ENCODE peak calls at places on chromosome 11, in six cellular contexts. B, J, F, Q, U and H are unnamed samples.

GRCh38 chr11:8831861-8832260 is 79.1 kb upstream of the AKIP1 start:
- DNase-seq in B (no peak), J (no peak), F (no peak), Q (peak), U (no peak), H (no peak)

GRCh38 chr11:64333556-64333955 is 6.4 kb upstream of the CCDC88B start:
- DNase-seq in B (no peak), J (no peak), F (no peak), Q (no peak), U (no peak), H (no peak)

GRCh38 chr11:117464778-117465177 is 137.1 kb downstream of the CEP164 start:
- DNase-seq in B (no peak), J (no peak), F (no peak), Q (no peak), U (no peak), H (no peak)

GRCh38 chr11:75499423-75500305 is 26.1 kb downstream of the GDPD5 start:
- DNase-seq in B (no peak), J (no peak), F (no peak), Q (no peak), U (no peak), H (no peak)

GRCh38 chr11:112958670-112959069 is 2.5 kb upstream of the NCAM1 start:
- DNase-seq in B (no peak), J (no peak), F (no peak), Q (no peak), U (no peak), H (no peak)

GRCh38 chr11:43547900-43548381 is 132.6 kb upstream of the HSD17B12 start:
- DNase-seq in B (peak), J (no peak), F (peak), Q (no peak), U (peak), H (no peak)

GRCh38 chr11:70942593-70942992 is 309.8 kb downstream of the SHANK2 start:
- DNase-seq in B (no peak), J (no peak), F (peak), Q (no peak), U (no peak), H (no peak)

GRCh38 chr11:2196970-2197770 is 25.6 kb upstream of the TH start:
- DNase-seq in B (peak), J (peak), F (peak), Q (peak), U (peak), H (peak)

GRCh38 chr11:33040127-33040861 is 922 bp downstream of the TCP11L1 start:
- DNase-seq in B (no peak), J (no peak), F (no peak), Q (no peak), U (no peak), H (no peak)

GRCh38 chr11:7353100-7353499 is 101.4 kb downstream of the SYT9 start:
- DNase-seq in B (peak), J (peak), F (peak), Q (no peak), U (no peak), H (no peak)

GRCh38 chr11:12706531-12707499 is 32.6 kb downstream of the TEAD1 start:
- DNase-seq in B (no peak), J (peak), F (no peak), Q (no peak), U (peak), H (no peak)

GRCh38 chr11:71115770-71116434 is 136.5 kb downstream of the SHANK2 start:
- DNase-seq in B (no peak), J (no peak), F (no peak), Q (no peak), U (no peak), H (no peak)

GRCh38 chr11:76436020-76436419 is 8.8 kb upstream of the EMSY start:
- DNase-seq in B (no peak), J (no peak), F (no peak), Q (no peak), U (no peak), H (no peak)

GRCh38 chr11:84430661-84431060 is 1144.5 kb upstream of the CCDC90B start:
- DNase-seq in B (peak), J (peak), F (no peak), Q (no peak), U (no peak), H (no peak)

GRCh38 chr11:75263944-75264349 is 23.4 kb downstream of the TPBGL start:
- DNase-seq in B (no peak), J (peak), F (peak), Q (no peak), U (no peak), H (peak)

GRCh38 chr11:117933930-117934329 is 4.7 kb upstream of the TMPRSS13 start:
- DNase-seq in B (peak), J (no peak), F (no peak), Q (no peak), U (no peak), H (peak)

GRCh38 chr11:100562102-100562501 is 125.0 kb upstream of the ARHGAP42 start:
- DNase-seq in B (no peak), J (no peak), F (no peak), Q (no peak), U (no peak), H (no peak)

GRCh38 chr11:36006556-36006955 is 62.7 kb downstream of the LDLRAD3 start:
- DNase-seq in B (no peak), J (no peak), F (no peak), Q (no peak), U (no peak), H (no peak)

GRCh38 chr11:93895106-93895862 is 44.9 kb upstream of the VSTM5 start:
- DNase-seq in B (no peak), J (peak), F (no peak), Q (no peak), U (no peak), H (no peak)

GRCh38 chr11:15843309-15843857 is 513.0 kb downstream of the SOX6 start:
- DNase-seq in B (peak), J (peak), F (no peak), Q (no peak), U (peak), H (no peak)

GRCh38 chr11:103842795-103843194 is 193.6 kb upstream of the DDI1 start:
- DNase-seq in B (no peak), J (peak), F (no peak), Q (no peak), U (no peak), H (no peak)

GRCh38 chr11:63613517-63614135 is 607 bp downstream of the PLAAT3 start:
- DNase-seq in B (peak), J (peak), F (peak), Q (no peak), U (peak), H (no peak)

GRCh38 chr11:2886191-2886894 is 768 bp upstream of the CDKN1C start:
- DNase-seq in B (peak), J (peak), F (peak), Q (no peak), U (no peak), H (no peak)

GRCh38 chr11:70647188-70648166 is 249.1 kb downstream of the CTTN start:
- DNase-seq in B (peak), J (no peak), F (no peak), Q (no peak), U (no peak), H (no peak)

GRCh38 chr11:8721740-8722139 is 39.1 kb downstream of the RPL27A start:
- DNase-seq in B (no peak), J (no peak), F (no peak), Q (no peak), U (no peak), H (no peak)

GRCh38 chr11:23112987-23113886 is 253.0 kb upstream of the CCDC179 start:
- DNase-seq in B (peak), J (peak), F (no peak), Q (no peak), U (peak), H (no peak)

GRCh38 chr11:8262552-8263108 is 1.0 kb downstream of the LMO1 start:
- DNase-seq in B (peak), J (peak), F (peak), Q (peak), U (peak), H (peak)

GRCh38 chr11:67051494-67051893 is 5.2 kb upstream of the RHOD start:
- DNase-seq in B (no peak), J (no peak), F (no peak), Q (no peak), U (no peak), H (no peak)

GRCh38 chr11:61742391-61742790 is 10.0 kb upstream of the MYRF start:
- DNase-seq in B (no peak), J (no peak), F (no peak), Q (no peak), U (no peak), H (no peak)

GRCh38 chr11:67600324-67601029 is 6.3 kb upstream of the NDUFV1 start:
- DNase-seq in B (no peak), J (no peak), F (no peak), Q (no peak), U (no peak), H (no peak)

GRCh38 chr11:71433648-71434450 is 14.3 kb downstream of the DHCR7 start:
- DNase-seq in B (no peak), J (no peak), F (no peak), Q (no peak), U (peak), H (peak)

GRCh38 chr11:74011360-74012071 is 2.6 kb upstream of the UCP3 start:
- DNase-seq in B (no peak), J (no peak), F (no peak), Q (no peak), U (no peak), H (no peak)

GRCh38 chr11:101914349-101914736 is 467 bp upstream of the CEP126 start:
- DNase-seq in B (no peak), J (no peak), F (no peak), Q (no peak), U (no peak), H (no peak)

GRCh38 chr11:44787070-44787469 is 60.3 kb downstream of the TSPAN18 start:
- DNase-seq in B (no peak), J (no peak), F (no peak), Q (no peak), U (no peak), H (no peak)

GRCh38 chr11:8068605-8069221 is 12.3 kb upstream of the TUB start:
- DNase-seq in B (peak), J (peak), F (no peak), Q (no peak), U (no peak), H (no peak)

GRCh38 chr11:130606781-130607511 is 158.5 kb downstream of the ADAMTS15 start:
- DNase-seq in B (no peak), J (no peak), F (no peak), Q (peak), U (no peak), H (no peak)

GRCh38 chr11:73140213-73141030 is 1.7 kb downstream of the FCHSD2 start:
- DNase-seq in B (peak), J (peak), F (peak), Q (no peak), U (peak), H (no peak)

GRCh38 chr11:126383301-126384052 is 28.0 kb downstream of the ST3GAL4 start:
- DNase-seq in B (no peak), J (no peak), F (peak), Q (no peak), U (no peak), H (no peak)

GRCh38 chr11:20112291-20113146 is 47.8 kb downstream of the DBX1 start:
- DNase-seq in B (peak), J (peak), F (no peak), Q (no peak), U (peak), H (peak)

DNA sequence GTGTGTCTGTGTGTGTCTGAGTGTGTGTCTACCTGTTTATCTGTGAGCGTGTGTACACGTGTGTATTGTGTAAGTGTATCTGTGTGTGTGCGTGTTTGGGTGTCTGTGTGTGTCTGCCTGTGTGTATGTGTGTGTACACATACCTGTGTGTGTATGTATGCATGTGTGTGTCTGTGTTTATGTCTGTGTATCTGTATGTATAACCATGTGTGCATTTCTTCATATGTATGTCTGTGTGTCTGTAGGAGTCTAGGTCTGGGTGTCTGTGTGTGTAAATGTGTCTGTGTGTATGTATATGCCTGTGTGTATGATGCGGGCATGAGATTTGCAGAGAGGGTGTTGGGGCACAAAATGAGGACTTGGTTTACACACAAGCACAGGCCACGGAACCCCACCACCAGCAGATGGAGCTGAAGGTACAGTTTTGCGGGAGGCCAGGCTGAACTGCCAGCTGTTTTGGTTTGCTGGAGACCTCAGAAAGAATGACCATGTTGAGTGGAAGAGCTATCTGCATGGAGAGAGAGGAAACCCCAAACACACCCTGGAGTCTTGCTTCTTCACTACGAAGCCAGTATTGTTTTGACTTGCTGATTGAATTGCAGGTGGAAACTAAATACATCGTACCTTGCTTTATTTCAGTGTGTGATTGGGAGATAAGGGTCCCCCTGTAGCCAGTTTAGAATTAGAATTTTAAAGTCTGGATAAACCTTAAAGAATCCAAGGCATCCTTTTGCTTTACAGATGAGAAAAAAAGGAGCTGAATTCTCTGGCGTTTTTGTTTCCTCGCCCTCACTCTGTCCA is 497.2 kb downstream of the NTM start:
- DNase-seq in B (peak), J (peak), F (peak), Q (peak), U (peak), H (no peak)
- TF ChIP-seq CTCF in B (peak), J (no peak), F (peak), Q (peak), U (no peak), H (peak)

DNA sequence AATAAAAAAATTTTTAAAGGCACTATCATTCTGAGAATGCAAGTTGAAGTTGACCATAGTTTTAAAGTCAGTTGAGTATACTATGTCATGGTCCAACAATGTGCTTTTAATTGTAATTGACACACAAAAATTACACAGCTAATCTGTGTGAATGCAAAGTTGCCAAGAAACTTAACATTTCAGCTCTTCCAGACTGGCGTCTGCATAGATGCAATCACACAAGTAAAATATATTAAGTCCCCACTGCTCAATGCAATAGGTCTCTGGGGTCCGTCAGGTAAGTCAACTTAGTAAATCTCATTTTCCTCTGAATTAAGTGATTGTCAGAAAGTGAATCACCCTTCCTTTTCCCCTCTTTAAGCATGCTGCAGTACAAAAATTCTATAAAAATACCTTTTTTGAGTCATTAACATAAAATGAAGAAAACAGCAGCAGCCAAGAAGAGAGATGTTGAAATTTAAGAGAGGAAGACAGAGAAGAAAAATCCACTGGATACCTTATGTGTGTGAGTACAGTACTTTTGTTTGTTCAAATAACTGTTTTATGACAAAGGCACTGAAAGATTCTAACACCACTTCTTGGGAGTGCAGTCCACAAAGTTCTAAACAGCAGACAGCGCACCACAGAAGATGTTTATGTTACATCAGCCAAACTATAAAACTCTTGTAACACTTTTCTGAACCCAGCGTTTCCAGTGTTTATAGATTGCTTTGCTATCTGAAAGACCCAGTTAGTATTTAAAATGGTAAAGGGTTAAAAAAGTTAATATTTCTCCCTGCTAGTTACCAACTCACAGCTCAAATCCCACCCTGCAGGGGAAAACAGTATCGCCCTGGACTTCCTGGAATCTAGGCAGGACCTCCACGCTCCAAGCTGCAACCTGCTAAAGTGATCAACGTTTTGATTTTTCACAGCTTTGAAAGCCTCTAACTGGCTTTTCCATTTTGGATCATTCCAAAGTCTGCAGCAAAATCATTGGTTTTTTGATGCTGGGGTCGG is 4.9 kb downstream of the FZD4 start:
- DNase-seq in B (no peak), J (no peak), F (no peak), Q (no peak), U (no peak), H (no peak)
- TF ChIP-seq CTCF in B (no peak), J (no peak), F (no peak), Q (no peak), U (no peak), H (no peak)

GRCh38 chr11:109885006-109885405 is 208.2 kb upstream of the ZC3H12C start:
- DNase-seq in B (no peak), J (no peak), F (no peak), Q (no peak), U (no peak), H (no peak)
- TF ChIP-seq CTCF in B (no peak), J (no peak), F (no peak), Q (no peak), U (no peak), H (no peak)

GRCh38 chr11:46321757-46322156 is 25.5 kb upstream of the DGKZ start:
- DNase-seq in B (no peak), J (no peak), F (no peak), Q (no peak), U (no peak), H (peak)

GRCh38 chr11:46326813-46327416 is 20.3 kb upstream of the DGKZ start:
- DNase-seq in B (no peak), J (no peak), F (no peak), Q (no peak), U (no peak), H (no peak)

GRCh38 chr11:46319074-46319453 is 28.2 kb upstream of the DGKZ start:
- DNase-seq in B (no peak), J (no peak), F (no peak), Q (no peak), U (no peak), H (no peak)

GRCh38 chr11:46327829-46328228 is 19.4 kb upstream of the DGKZ start:
- DNase-seq in B (no peak), J (no peak), F (no peak), Q (no peak), U (no peak), H (no peak)

DNA sequence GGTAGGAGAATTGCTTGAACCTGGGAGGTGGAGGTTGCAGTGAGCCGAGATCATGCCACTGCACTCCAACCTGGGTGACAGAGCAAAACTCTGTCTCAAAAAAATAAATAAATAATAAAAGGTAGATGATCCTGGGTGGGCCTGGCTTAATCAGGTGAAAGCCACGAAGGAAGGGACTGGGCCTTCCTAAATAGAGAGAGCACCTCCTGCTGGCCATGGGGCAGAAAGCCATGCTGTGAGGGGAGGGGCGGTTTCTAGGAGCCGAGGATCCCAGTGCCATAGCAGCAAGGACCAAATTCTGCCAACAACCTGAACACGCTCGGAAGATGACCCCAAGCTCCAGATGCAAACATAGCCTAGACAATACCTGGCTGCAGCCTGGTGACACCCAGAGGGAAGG is 24.5 kb upstream of the DGKZ start:
- DNase-seq in B (peak), J (no peak), F (no peak), Q (no peak), U (no peak), H (no peak)
- TF ChIP-seq CTCF in B (peak), J (no peak), F (no peak), Q (peak), U (no peak), H (no peak)

DNA sequence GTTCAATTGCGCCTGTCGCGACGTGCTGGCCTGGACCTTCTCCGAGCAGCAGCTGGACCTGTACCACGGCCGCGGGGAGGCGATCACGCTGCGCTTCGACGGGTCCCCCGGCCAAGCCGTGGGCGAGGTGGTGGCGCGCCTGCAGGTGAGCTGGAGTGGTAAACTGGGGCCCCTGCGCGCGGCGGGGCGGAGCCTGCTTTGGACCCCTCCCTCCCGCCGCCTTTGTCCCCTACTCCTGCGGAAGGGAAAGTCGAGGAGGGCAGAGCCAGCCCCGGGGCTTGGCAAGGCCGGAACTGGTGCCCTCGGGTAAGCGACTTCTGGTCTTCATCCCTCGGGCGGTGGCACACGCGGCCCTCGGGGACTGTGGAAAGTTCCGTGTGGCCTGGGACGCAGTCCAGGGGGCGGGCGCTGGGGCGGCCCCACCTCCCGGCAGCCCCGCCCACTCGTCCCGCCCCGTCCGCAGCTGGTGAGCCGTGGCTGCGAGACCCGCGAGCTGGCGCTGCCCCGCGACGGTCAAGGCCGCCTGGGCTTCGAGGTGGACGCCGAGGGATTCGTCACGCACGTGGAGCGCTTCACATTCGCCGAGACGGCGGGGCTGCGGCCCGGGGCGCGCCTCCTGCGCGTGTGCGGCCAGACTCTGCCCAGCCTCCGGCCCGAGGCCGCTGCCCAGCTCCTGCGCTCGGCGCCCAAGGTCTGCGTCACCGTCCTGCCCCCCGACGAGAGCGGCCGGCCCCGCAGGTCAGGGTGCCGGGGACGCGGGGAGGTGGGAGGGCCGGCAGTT is 9.2 kb downstream of the SIPA1 start:
- DNase-seq in B (peak), J (peak), F (peak), Q (no peak), U (peak), H (no peak)
- TF ChIP-seq CTCF in B (peak), J (no peak), F (no peak), Q (no peak), U (no peak), H (no peak)